ENCODE peak calls at places on chromosome 1, in six cellular contexts. One of them, this sample, is unnamed.

GRCh38 chr1:3663999-3664699 is 11.8 kb downstream of the TP73 start:
- DNase-seq in stimulated activated CD4-positive, alpha-beta T cell treated with anti-CD3 and anti-CD28 coated beads, Interleukin-2, amount 100 ng/mL, for 48 hours: no peak
- DNase-seq in T-helper 9 cell: no peak
- DNase-seq in pons: no peak
- DNase-seq in stimulated activated CD8-positive, alpha-beta memory T cell treated with anti-CD3 and anti-CD28 coated beads, Interleukin-7, amount 100 ng/mL, for 1 hour: no peak
- DNase-seq in activated naive CD8-positive, alpha-beta T cell treated with anti-CD3 and anti-CD28 coated beads, Interleukin-2, amount 50 U/mL, for 24 hours: no peak
- DNase-seq in this sample: no peak

GRCh38 chr1:115829023-115829674 is 11.8 kb downstream of the NHLH2 start:
- DNase-seq in stimulated activated CD8-positive, alpha-beta memory T cell treated with anti-CD3 and anti-CD28 coated beads, Interleukin-7, amount 100 ng/mL, for 1 hour: no peak
- DNase-seq in activated naive CD8-positive, alpha-beta T cell treated with anti-CD3 and anti-CD28 coated beads, Interleukin-2, amount 50 U/mL, for 24 hours: no peak
- DNase-seq in pons: no peak
- DNase-seq in stimulated activated CD4-positive, alpha-beta T cell treated with anti-CD3 and anti-CD28 coated beads, Interleukin-2, amount 100 ng/mL, for 48 hours: no peak
- DNase-seq in T-helper 9 cell: no peak
- DNase-seq in this sample: no peak

GRCh38 chr1:19682257-19682656 is 17.6 kb downstream of the HTR6 start:
- DNase-seq in activated naive CD8-positive, alpha-beta T cell treated with anti-CD3 and anti-CD28 coated beads, Interleukin-2, amount 50 U/mL, for 24 hours: no peak
- DNase-seq in stimulated activated CD8-positive, alpha-beta memory T cell treated with anti-CD3 and anti-CD28 coated beads, Interleukin-7, amount 100 ng/mL, for 1 hour: no peak
- DNase-seq in pons: no peak
- DNase-seq in stimulated activated CD4-positive, alpha-beta T cell treated with anti-CD3 and anti-CD28 coated beads, Interleukin-2, amount 100 ng/mL, for 48 hours: no peak
- DNase-seq in T-helper 9 cell: no peak
- DNase-seq in this sample: no peak

GRCh38 chr1:29983366-29983765 is 740.0 kb downstream of the MATN1 start:
- DNase-seq in pons: no peak
- DNase-seq in stimulated activated CD8-positive, alpha-beta memory T cell treated with anti-CD3 and anti-CD28 coated beads, Interleukin-7, amount 100 ng/mL, for 1 hour: no peak
- DNase-seq in T-helper 9 cell: no peak
- DNase-seq in stimulated activated CD4-positive, alpha-beta T cell treated with anti-CD3 and anti-CD28 coated beads, Interleukin-2, amount 100 ng/mL, for 48 hours: no peak
- DNase-seq in activated naive CD8-positive, alpha-beta T cell treated with anti-CD3 and anti-CD28 coated beads, Interleukin-2, amount 50 U/mL, for 24 hours: no peak
- DNase-seq in this sample: no peak

GRCh38 chr1:216186816-216187215 is 236.4 kb downstream of the USH2A start:
- DNase-seq in T-helper 9 cell: no peak
- DNase-seq in stimulated activated CD4-positive, alpha-beta T cell treated with anti-CD3 and anti-CD28 coated beads, Interleukin-2, amount 100 ng/mL, for 48 hours: no peak
- DNase-seq in pons: no peak
- DNase-seq in activated naive CD8-positive, alpha-beta T cell treated with anti-CD3 and anti-CD28 coated beads, Interleukin-2, amount 50 U/mL, for 24 hours: no peak
- DNase-seq in stimulated activated CD8-positive, alpha-beta memory T cell treated with anti-CD3 and anti-CD28 coated beads, Interleukin-7, amount 100 ng/mL, for 1 hour: no peak
- DNase-seq in this sample: no peak

GRCh38 chr1:19738669-19739068 is 61.0 kb downstream of the TMCO4 start:
- DNase-seq in pons: no peak
- DNase-seq in stimulated activated CD8-positive, alpha-beta memory T cell treated with anti-CD3 and anti-CD28 coated beads, Interleukin-7, amount 100 ng/mL, for 1 hour: no peak
- DNase-seq in stimulated activated CD4-positive, alpha-beta T cell treated with anti-CD3 and anti-CD28 coated beads, Interleukin-2, amount 100 ng/mL, for 48 hours: no peak
- DNase-seq in activated naive CD8-positive, alpha-beta T cell treated with anti-CD3 and anti-CD28 coated beads, Interleukin-2, amount 50 U/mL, for 24 hours: no peak
- DNase-seq in T-helper 9 cell: no peak
- DNase-seq in this sample: no peak

GRCh38 chr1:43706598-43707190 is 642 bp upstream of the ST3GAL3 start:
- DNase-seq in pons: no peak
- DNase-seq in stimulated activated CD8-positive, alpha-beta memory T cell treated with anti-CD3 and anti-CD28 coated beads, Interleukin-7, amount 100 ng/mL, for 1 hour: no peak
- DNase-seq in activated naive CD8-positive, alpha-beta T cell treated with anti-CD3 and anti-CD28 coated beads, Interleukin-2, amount 50 U/mL, for 24 hours: peak; percentile 29
- DNase-seq in T-helper 9 cell: no peak
- DNase-seq in stimulated activated CD4-positive, alpha-beta T cell treated with anti-CD3 and anti-CD28 coated beads, Interleukin-2, amount 100 ng/mL, for 48 hours: peak; percentile 19
- DNase-seq in this sample: peak; percentile 68

GRCh38 chr1:55252942-55253589 is 37.9 kb upstream of the USP24 start:
- DNase-seq in pons: peak; percentile 67
- DNase-seq in stimulated activated CD8-positive, alpha-beta memory T cell treated with anti-CD3 and anti-CD28 coated beads, Interleukin-7, amount 100 ng/mL, for 1 hour: no peak
- DNase-seq in stimulated activated CD4-positive, alpha-beta T cell treated with anti-CD3 and anti-CD28 coated beads, Interleukin-2, amount 100 ng/mL, for 48 hours: no peak
- DNase-seq in T-helper 9 cell: no peak
- DNase-seq in activated naive CD8-positive, alpha-beta T cell treated with anti-CD3 and anti-CD28 coated beads, Interleukin-2, amount 50 U/mL, for 24 hours: no peak
- DNase-seq in this sample: no peak